ENCODE peak calls at places on chromosomes 7 and 10, in five cellular contexts. J, C, E, O and B are unnamed samples.

GRCh38 chr7:151851782-151852181 is 25.1 kb downstream of the PRKAG2 start:
- DNase-seq in J (no peak), C (no peak), E (no peak), O (no peak), B (no peak)

GRCh38 chr10:110821508-110821907 is 50.2 kb upstream of the PDCD4 start:
- DNase-seq in J (no peak), C (no peak), E (no peak), O (no peak), B (no peak)

GRCh38 chr7:30321089-30321991 is 36.9 kb downstream of the ZNRF2 start:
- DNase-seq in J (no peak), C (peak), E (no peak), O (peak), B (no peak)

GRCh38 chr7:146096994-146097393 is 19.6 kb upstream of the CNTNAP2 start:
- DNase-seq in J (no peak), C (no peak), E (no peak), O (peak), B (peak)

GRCh38 chr7:34036972-34037792 is 131.8 kb downstream of the BMPER start:
- DNase-seq in J (no peak), C (no peak), E (no peak), O (no peak), B (no peak)

GRCh38 chr10:102796407-102797176 is 40.6 kb downstream of the CYP17A1 start:
- DNase-seq in J (peak), C (peak), E (no peak), O (no peak), B (no peak)

GRCh38 chr7:130365511-130366441 is 14.5 kb upstream of the CPA1 start:
- DNase-seq in J (peak), C (no peak), E (no peak), O (peak), B (peak)

GRCh38 chr7:16801111-16801542 is 3.7 kb downstream of the AGR2 start:
- DNase-seq in J (peak), C (peak), E (no peak), O (peak), B (peak)

GRCh38 chr7:105769951-105770628 is 106.3 kb downstream of the ATXN7L1 start:
- DNase-seq in J (peak), C (peak), E (no peak), O (no peak), B (peak)

GRCh38 chr7:6608081-6608480 is 7.3 kb upstream of the ZNF853 start:
- DNase-seq in J (no peak), C (no peak), E (no peak), O (peak), B (no peak)

GRCh38 chr7:47807756-47808155 is 140.5 kb downstream of the PKD1L1 start:
- DNase-seq in J (no peak), C (peak), E (no peak), O (peak), B (peak)

GRCh38 chr10:60238408-60239100 is 151.1 kb downstream of the ANK3 start:
- DNase-seq in J (peak), C (peak), E (no peak), O (peak), B (peak)
- TF ChIP-seq CTCF in J (no peak), C (peak), E (no peak), O (peak), B (peak)

GRCh38 chr10:123147635-123148413 is at the start of gene HMX2:
- DNase-seq in J (no peak), C (peak), E (no peak), O (peak), B (no peak)
- TF ChIP-seq CTCF in J (no peak), C (no peak), E (no peak), O (no peak), B (peak)

DNA sequence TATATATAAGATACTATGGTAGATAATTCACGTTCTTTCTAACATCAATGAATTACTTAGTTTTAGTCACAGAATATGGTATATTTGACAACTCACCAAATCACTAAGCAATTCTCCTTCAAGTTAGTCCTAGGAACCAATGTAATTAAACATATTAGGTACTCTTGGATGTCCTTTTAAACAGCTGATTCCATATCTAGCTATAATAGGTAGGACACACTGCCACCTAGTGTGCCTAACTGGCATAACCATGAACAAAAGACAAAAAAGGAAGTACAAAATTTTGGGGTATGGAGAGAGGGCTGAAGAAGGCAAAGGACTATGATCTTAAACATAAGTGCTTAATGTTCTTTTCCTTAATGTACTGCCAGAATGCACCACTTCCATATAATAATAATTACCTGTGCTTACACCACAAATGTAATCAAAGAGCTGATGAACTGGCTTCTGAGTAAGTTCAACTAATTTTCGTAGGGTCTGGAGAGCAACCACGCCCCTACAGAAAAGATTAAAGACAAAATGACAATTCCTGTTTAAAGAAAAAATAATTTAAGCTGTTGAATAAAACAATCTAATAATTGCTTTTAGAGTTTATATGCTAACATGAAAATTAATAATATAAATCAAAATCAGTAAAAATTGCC is 28.7 kb downstream of the PNPLA8 start:
- DNase-seq in J (peak), C (peak), E (peak), O (peak), B (peak)
- TF ChIP-seq CTCF in J (peak), C (peak), E (peak), O (peak), B (peak)

GRCh38 chr10:97063983-97064837 is 121.5 kb downstream of the SLIT1 start:
- DNase-seq in J (no peak), C (no peak), E (no peak), O (no peak), B (no peak)
- TF ChIP-seq CTCF in J (no peak), C (no peak), E (no peak), O (no peak), B (no peak)

GRCh38 chr10:1404953-1405260 is 332.4 kb downstream of the ADARB2 start:
- DNase-seq in J (no peak), C (no peak), E (no peak), O (no peak), B (no peak)

GRCh38 chr10:1402821-1403507 is 334.4 kb downstream of the ADARB2 start:
- DNase-seq in J (no peak), C (no peak), E (no peak), O (no peak), B (no peak)

GRCh38 chr10:1402016-1402820 is 335.1 kb downstream of the ADARB2 start:
- DNase-seq in J (no peak), C (no peak), E (no peak), O (no peak), B (no peak)

GRCh38 chr10:1404236-1404952 is 332.9 kb downstream of the ADARB2 start:
- DNase-seq in J (no peak), C (no peak), E (no peak), O (no peak), B (no peak)

GRCh38 chr10:1403508-1404230 is 333.7 kb downstream of the ADARB2 start:
- DNase-seq in J (no peak), C (no peak), E (no peak), O (peak), B (no peak)
- TF ChIP-seq CTCF in J (no peak), C (no peak), E (no peak), O (peak), B (peak)